ENCODE peak calls at places on chromosomes 3 and 15, in eight cellular contexts. Q, P, T, J, L, M, U and I are unnamed samples.

GRCh38 chr3:188242426-188243123 is 88.6 kb downstream of the LPP start:
- DNase-seq in Q (no peak), P (no peak), T (no peak), J (no peak), L (no peak), M (no peak), U (no peak), I (no peak)

GRCh38 chr3:46670891-46671427 is 22.5 kb downstream of the ALS2CL start:
- DNase-seq in Q (no peak), P (peak; percentile 6), T (peak; percentile 7), J (no peak), L (peak; percentile 20), M (no peak), U (peak; percentile 13), I (no peak)

GRCh38 chr15:81155375-81156218 is 21.5 kb downstream of the CFAP161 start:
- DNase-seq in Q (no peak), P (no peak), T (peak; percentile 75), J (no peak), L (no peak), M (peak; percentile 63), U (peak; percentile 58), I (no peak)

GRCh38 chr15:20346082-20346805 is 195.4 kb downstream of the GOLGA6L6 start:
- DNase-seq in Q (no peak), P (no peak), T (no peak), J (no peak), L (peak; percentile 53), M (peak; percentile 23), U (no peak), I (no peak)

GRCh38 chr3:98994128-98994762 is 92.8 kb upstream of the DCBLD2 start:
- DNase-seq in Q (no peak), P (no peak), T (no peak), J (peak; percentile 4), L (no peak), M (peak; percentile 61), U (no peak), I (no peak)

GRCh38 chr3:42906085-42906904 is at the start of gene ZNF662:
- DNase-seq in Q (no peak), P (peak; percentile 62), T (peak; percentile 70), J (no peak), L (peak; percentile 78), M (no peak), U (peak; percentile 42), I (peak; percentile 32)

GRCh38 chr15:78457101-78457500 is 19.1 kb downstream of the IREB2 start:
- DNase-seq in Q (no peak), P (no peak), T (no peak), J (no peak), L (no peak), M (no peak), U (no peak), I (no peak)

GRCh38 chr3:187968883-187969580 is 184.9 kb upstream of the LPP start:
- DNase-seq in Q (no peak), P (no peak), T (no peak), J (no peak), L (no peak), M (peak; percentile 47), U (peak; percentile 62), I (no peak)

GRCh38 chr3:115325539-115325938 is 178.5 kb upstream of the ZBTB20 start:
- DNase-seq in Q (no peak), P (no peak), T (no peak), J (peak; percentile 80), L (no peak), M (peak; percentile 67), U (peak; percentile 31), I (no peak)

GRCh38 chr3:71095511-71096305 is 487.8 kb downstream of the FOXP1 start:
- DNase-seq in Q (no peak), P (no peak), T (no peak), J (no peak), L (no peak), M (no peak), U (no peak), I (no peak)

GRCh38 chr3:178631950-178632349 is 95.7 kb downstream of the KCNMB2 start:
- DNase-seq in Q (no peak), P (no peak), T (no peak), J (no peak), L (no peak), M (no peak), U (no peak), I (no peak)

GRCh38 chr3:45665101-45665572 is 24.1 kb upstream of the SACM1L start:
- DNase-seq in Q (no peak), P (no peak), T (no peak), J (peak; percentile 41), L (no peak), M (peak; percentile 70), U (peak; percentile 65), I (no peak)

GRCh38 chr15:75200765-75201608 is 695 bp upstream of the C15orf39 start:
- DNase-seq in Q (no peak), P (no peak), T (peak; percentile 34), J (no peak), L (no peak), M (peak; percentile 90), U (no peak), I (no peak)

GRCh38 chr15:26929588-26929987 is 41.4 kb upstream of the GABRG3 start:
- DNase-seq in Q (no peak), P (no peak), T (no peak), J (no peak), L (no peak), M (no peak), U (no peak), I (no peak)

GRCh38 chr3:128823638-128824037 is 55.8 kb upstream of the ACAD9 start:
- DNase-seq in Q (no peak), P (no peak), T (no peak), J (no peak), L (no peak), M (no peak), U (no peak), I (no peak)

GRCh38 chr3:101158374-101158773 is 162.0 kb downstream of the IMPG2 start:
- DNase-seq in Q (no peak), P (no peak), T (no peak), J (no peak), L (no peak), M (no peak), U (no peak), I (no peak)

GRCh38 chr3:143327388-143327787 is 207.8 kb downstream of the CHST2 start:
- DNase-seq in Q (no peak), P (no peak), T (no peak), J (no peak), L (no peak), M (no peak), U (no peak), I (no peak)

GRCh38 chr3:72047472-72047871 is 262.5 kb upstream of the PROK2 start:
- DNase-seq in Q (no peak), P (no peak), T (no peak), J (no peak), L (no peak), M (no peak), U (no peak), I (no peak)

GRCh38 chr3:43286886-43287301 is 554 bp downstream of the SNRK start:
- DNase-seq in Q (no peak), P (no peak), T (no peak), J (no peak), L (no peak), M (peak; percentile 75), U (no peak), I (peak; percentile 41)

GRCh38 chr3:10928961-10929471 is 63.5 kb upstream of the SLC6A1 start:
- DNase-seq in Q (no peak), P (no peak), T (no peak), J (no peak), L (no peak), M (no peak), U (no peak), I (no peak)

GRCh38 chr3:22326305-22326704 is 575.3 kb upstream of the ZNF385D start:
- DNase-seq in Q (no peak), P (no peak), T (no peak), J (no peak), L (no peak), M (no peak), U (no peak), I (no peak)

GRCh38 chr15:72685925-72686794 is at the start of the genes BBS4 and HIGD2B:
- DNase-seq in Q (peak; percentile 64), P (peak; percentile 88), T (peak; percentile 84), J (peak; percentile 72), L (peak; percentile 93), M (peak; percentile 93), U (peak; percentile 90), I (no peak)

GRCh38 chr3:178223876-178224275 is 312.4 kb upstream of the KCNMB2 start:
- DNase-seq in Q (no peak), P (no peak), T (no peak), J (no peak), L (no peak), M (no peak), U (no peak), I (no peak)

GRCh38 chr3:33678073-33678472 is 40.0 kb downstream of the CLASP2 start:
- DNase-seq in Q (no peak), P (no peak), T (no peak), J (no peak), L (no peak), M (no peak), U (no peak), I (no peak)

GRCh38 chr3:38153986-38154608 is 11.2 kb upstream of the OXSR1 start:
- DNase-seq in Q (no peak), P (no peak), T (no peak), J (no peak), L (no peak), M (peak; percentile 67), U (no peak), I (no peak)
- H3K27ac ChIP-seq in Q (no peak overlapping the region), P (no peak overlapping the region), T (no peak overlapping the region), J (no peak overlapping the region), L (no peak overlapping the region), M (peak overlapping the region; percentile 59), U (no peak overlapping the region), I (no peak overlapping the region)

GRCh38 chr15:77144492-77145070 is 73.7 kb upstream of the TSPAN3 start:
- DNase-seq in Q (no peak), P (no peak), T (no peak), J (no peak), L (no peak), M (peak; percentile 13), U (no peak), I (no peak)
- H3K27ac ChIP-seq in Q (peak overlapping the region; percentile 62), P (peak overlapping the region; percentile 60), T (peak overlapping the region; percentile 59), J (no peak overlapping the region), L (no peak overlapping the region), M (peak overlapping the region; percentile 89), U (peak overlapping the region; percentile 72), I (peak overlapping the region; percentile 13)

DNA sequence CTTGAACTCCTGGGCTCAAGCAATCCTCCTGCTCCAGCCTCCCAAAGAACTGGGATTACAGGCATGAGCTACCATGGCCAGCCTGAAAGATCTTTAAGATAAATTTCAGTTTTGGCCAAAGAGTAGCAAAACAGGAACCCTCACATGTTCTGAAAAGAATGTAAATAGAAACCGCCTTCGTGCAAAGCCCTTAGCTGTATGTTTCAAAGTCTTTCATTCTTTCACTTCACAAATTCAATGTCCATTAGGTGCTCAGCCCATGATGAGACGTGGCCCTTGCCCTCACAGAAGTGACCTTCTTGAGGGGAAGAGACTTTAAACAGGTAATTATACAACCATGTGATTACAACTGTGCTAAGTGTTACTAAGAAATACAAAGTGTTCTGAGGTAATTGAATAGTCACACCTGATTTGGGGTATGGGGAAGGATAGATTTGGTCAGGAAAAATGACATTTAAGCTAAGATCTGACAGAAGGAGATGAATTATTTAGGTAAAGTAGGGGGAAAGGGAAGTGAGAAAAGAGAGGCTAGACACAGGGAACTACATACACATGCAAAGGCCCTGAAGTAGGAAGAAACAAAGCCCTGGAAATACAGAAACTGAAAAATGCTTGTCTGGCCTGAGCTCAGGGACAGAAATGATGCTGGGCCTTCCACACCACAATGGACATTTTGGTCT is 19.6 kb downstream of the HSPBAP1 start:
- DNase-seq in Q (no peak), P (no peak), T (no peak), J (no peak), L (no peak), M (no peak), U (no peak), I (no peak)
- H3K27ac ChIP-seq in Q (no peak overlapping the region), P (no peak overlapping the region), T (no peak overlapping the region), J (no peak overlapping the region), L (peak overlapping the region; percentile 84), M (peak overlapping the region; percentile 65), U (peak overlapping the region; percentile 27), I (no peak overlapping the region)

GRCh38 chr3:175356899-175357324 is 497.8 kb downstream of the NAALADL2 start:
- DNase-seq in Q (no peak), P (no peak), T (no peak), J (no peak), L (no peak), M (no peak), U (no peak), I (no peak)
- H3K27ac ChIP-seq in Q (no peak overlapping the region), P (no peak overlapping the region), T (no peak overlapping the region), J (no peak overlapping the region), L (no peak overlapping the region), M (no peak overlapping the region), U (no peak overlapping the region), I (no peak overlapping the region)